ENCODE peak calls at places on chromosomes 16 and 17, in eight cellular contexts. A is OCI-LY7; K is aorta; Q is thoracic aorta; V is lung; B is breast epithelium; R is GM23248; W is CD4-positive, CD25-positive, alpha-beta regulatory T cell. G is an unnamed sample.
A peak's percentile ranks its signal among the peaks of the same experiment; 100 is the strongest.

GRCh38 chr16:26005336-26005735 is 313.6 kb downstream of the HS3ST4 start:
- DNase-seq in B (no peak), A (no peak), V (no peak), R (no peak), K (no peak), Q (no peak), W (no peak), G (no peak)

GRCh38 chr17:77332034-77332971 is 191.5 kb downstream of the SEC14L1 start:
- DNase-seq in K (no peak), V (peak; percentile 29), A (peak; percentile 97), Q (no peak), B (peak; percentile 35), W (peak; percentile 60), R (no peak), G (peak; percentile 5)

GRCh38 chr17:39755550-39756375 is 18.0 kb downstream of the GRB7 start:
- DNase-seq in W (peak; percentile 54), R (peak; percentile 25), A (peak; percentile 96), B (no peak), K (no peak), V (no peak), Q (no peak), G (no peak)

GRCh38 chr16:87254734-87255133 is 62.5 kb downstream of the C16orf95 start:
- DNase-seq in K (no peak), Q (no peak), R (no peak), V (no peak), B (no peak), W (no peak), A (no peak), G (no peak)

GRCh38 chr16:69927056-69927757 is 23.9 kb upstream of the CLEC18A start:
- DNase-seq in A (no peak), K (peak; percentile 89), W (no peak), B (no peak), Q (no peak), R (peak; percentile 77), V (no peak), G (no peak)

GRCh38 chr16:51151435-51151950 is 423 bp upstream of the SALL1 start:
- DNase-seq in Q (no peak), R (peak; percentile 91), A (no peak), V (no peak), W (no peak), K (no peak), B (peak; percentile 27), G (peak; percentile 94)

GRCh38 chr16:85832578-85833539 is 33.4 kb downstream of the COX4I1 start:
- DNase-seq in K (peak; percentile 42), B (no peak), W (no peak), A (peak; percentile 69), R (no peak), V (no peak), Q (no peak), G (no peak)

GRCh38 chr16:21190599-21190998 is 20.8 kb downstream of the ZP2 start:
- DNase-seq in K (no peak), R (peak; percentile 45), W (no peak), Q (no peak), A (no peak), V (no peak), B (no peak), G (no peak)

GRCh38 chr16:1500465-1501150 is 7.4 kb downstream of the TELO2 start:
- DNase-seq in V (no peak), A (no peak), W (no peak), Q (no peak), K (no peak), B (no peak), R (no peak), G (no peak)

GRCh38 chr16:78364501-78364900 is 265.0 kb downstream of the WWOX start:
- DNase-seq in R (no peak), K (no peak), A (no peak), V (no peak), W (no peak), B (no peak), Q (no peak), G (no peak)

GRCh38 chr17:30905742-30906100 is 317 bp downstream of the TEFM start:
- DNase-seq in A (peak; percentile 9), W (peak; percentile 37), V (no peak), B (no peak), Q (no peak), R (peak; percentile 55), K (no peak), G (no peak)

GRCh38 chr17:69710926-69711325 is 296.4 kb downstream of the MAP2K6 start:
- DNase-seq in B (no peak), V (no peak), R (peak; percentile 20), K (no peak), Q (no peak), A (no peak), W (no peak), G (no peak)

GRCh38 chr16:70252355-70252988 is 732 bp upstream of the EXOSC6 start:
- DNase-seq in R (peak; percentile 52), W (no peak), B (no peak), A (peak; percentile 13), V (no peak), Q (no peak), K (no peak), G (no peak)

GRCh38 chr17:60680754-60681153 is 3.1 kb downstream of the BCAS3 start:
- DNase-seq in Q (no peak), R (no peak), A (no peak), W (no peak), V (no peak), B (no peak), K (no peak), G (no peak)

GRCh38 chr17:40317345-40317873 is 8.4 kb downstream of the RARA start:
- DNase-seq in V (no peak), A (peak; percentile 70), W (peak; percentile 66), K (peak; percentile 72), R (peak; percentile 87), Q (no peak), B (no peak), G (peak; percentile 73)

GRCh38 chr17:49456172-49456965 is 38.7 kb upstream of the NGFR start:
- DNase-seq in A (no peak), V (no peak), R (peak; percentile 95), W (no peak), Q (no peak), B (no peak), K (peak; percentile 44), G (no peak)

GRCh38 chr17:7548585-7549400 is at the start of gene TNFSF12:
- DNase-seq in B (peak; percentile 27), K (peak; percentile 82), V (peak; percentile 63), Q (no peak), R (peak; percentile 66), A (no peak), W (peak; percentile 80), G (no peak)

GRCh38 chr16:87602005-87602790 is at the start of gene JPH3:
- DNase-seq in A (no peak), B (no peak), W (no peak), Q (no peak), V (no peak), K (peak; percentile 42), R (no peak), G (peak; percentile 77)

DNA sequence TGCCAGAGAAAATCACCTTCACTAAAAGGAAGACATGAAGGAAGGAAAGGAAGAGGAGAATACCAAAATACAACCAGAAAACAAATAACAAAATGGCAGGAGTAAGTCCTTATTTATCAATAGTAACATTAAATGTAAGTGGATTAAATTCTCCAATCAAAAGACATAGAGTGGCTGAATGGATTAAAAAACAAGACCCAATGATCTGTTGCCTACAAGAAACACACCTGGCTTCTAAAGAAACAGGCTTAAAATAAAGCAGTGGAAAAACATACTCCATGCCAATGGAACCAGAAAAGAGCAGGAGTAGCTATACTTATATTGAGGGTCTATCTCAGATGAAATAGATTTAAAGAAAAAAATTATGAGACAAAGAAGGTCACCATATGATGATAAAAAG is 86.4 kb upstream of the METRNL start:
- DNase-seq in B (no peak), K (no peak), V (no peak), W (no peak), R (no peak), A (no peak), Q (no peak), G (no peak)
- H3K9me3 ChIP-seq in B (peaks cover 24% of the 10 kb centered on the region), K (no peaks in the 10 kb centered on the region), V (no peaks in the 10 kb centered on the region), W (peaks cover 5% of the 10 kb centered on the region), R (no peaks in the 10 kb centered on the region), A (peaks cover 25% of the 10 kb centered on the region), Q (no peaks in the 10 kb centered on the region), G (peaks cover 2% of the 10 kb centered on the region)

GRCh38 chr17:16267174-16267573 is 50.2 kb downstream of the PIGL start:
- DNase-seq in A (no peak), W (no peak), K (no peak), B (no peak), V (no peak), R (no peak), Q (no peak), G (no peak)
- H3K4me3 ChIP-seq in A (no peak overlapping the region), W (no peak overlapping the region), K (no peak overlapping the region), B (no peak overlapping the region), V (no peak overlapping the region), R (no peak overlapping the region), Q (no peak overlapping the region), G (no peak overlapping the region)

GRCh38 chr16:79661578-79661977 is 61.0 kb upstream of the MAF start:
- DNase-seq in A (no peak), K (no peak), B (no peak), W (no peak), V (no peak), Q (no peak), R (no peak), G (no peak)

GRCh38 chr16:79656537-79657115 is 56.1 kb upstream of the MAF start:
- DNase-seq in Q (no peak), A (no peak), B (no peak), K (no peak), W (no peak), V (no peak), R (no peak), G (no peak)

GRCh38 chr16:79659352-79659751 is 58.8 kb upstream of the MAF start:
- DNase-seq in V (no peak), K (no peak), R (no peak), B (no peak), A (no peak), Q (no peak), W (no peak), G (no peak)

GRCh38 chr16:79662122-79662521 is 61.6 kb upstream of the MAF start:
- DNase-seq in V (no peak), K (no peak), R (no peak), A (no peak), Q (no peak), W (no peak), B (no peak), G (no peak)

GRCh38 chr16:79658301-79659001 is 57.9 kb upstream of the MAF start:
- DNase-seq in R (peak; percentile 47), W (no peak), V (no peak), K (no peak), B (peak; percentile 79), Q (no peak), A (no peak), G (no peak)
- H3K9me3 ChIP-seq in R (no peaks in the 10 kb centered on the region), W (no peaks in the 10 kb centered on the region), V (no peaks in the 10 kb centered on the region), K (no peaks in the 10 kb centered on the region), B (no peaks in the 10 kb centered on the region), Q (no peaks in the 10 kb centered on the region), A (no peaks in the 10 kb centered on the region), G (no peaks in the 10 kb centered on the region)

DNA sequence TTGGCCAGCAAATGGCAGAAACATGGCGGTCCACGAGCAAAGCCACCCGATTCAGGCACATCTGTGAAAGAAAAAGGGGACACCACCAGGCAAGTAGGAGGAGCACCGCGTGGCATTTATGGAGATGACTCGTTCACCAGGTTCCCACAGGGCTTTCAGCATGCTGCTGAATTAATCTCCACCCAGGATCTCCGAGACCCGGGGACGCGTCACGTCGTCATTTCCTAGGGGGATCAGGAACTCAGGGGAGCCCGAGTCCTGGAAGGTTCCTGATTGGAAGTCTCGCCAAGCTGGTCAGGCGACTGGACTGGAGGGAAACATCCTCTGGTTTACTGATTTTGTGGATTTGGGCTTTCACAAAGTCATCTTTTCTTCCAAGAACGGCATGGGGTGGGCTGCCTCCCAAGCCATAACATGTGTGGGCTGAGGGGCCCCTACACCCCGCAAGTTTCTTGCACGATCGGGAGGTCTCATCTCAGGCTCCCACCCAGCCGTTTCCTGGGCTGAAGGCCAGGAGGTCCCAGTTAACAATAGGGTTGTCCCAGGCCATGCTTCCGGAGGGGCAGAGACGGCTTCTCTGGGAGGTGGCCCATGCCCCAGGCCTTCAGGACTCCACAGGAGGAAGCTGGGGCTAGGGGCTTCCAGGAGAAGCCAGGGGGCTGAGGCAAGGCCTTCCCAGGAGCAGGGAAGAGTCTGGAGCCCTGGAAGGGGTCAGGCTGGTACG is 645 bp downstream of the DNAH17 start:
- DNase-seq in Q (no peak), A (no peak), W (no peak), V (no peak), K (peak; percentile 17), B (no peak), R (no peak), G (no peak)
- H3K4me3 ChIP-seq in Q (no peak overlapping the region), A (no peak overlapping the region), W (no peak overlapping the region), V (no peak overlapping the region), K (no peak overlapping the region), B (no peak overlapping the region), R (no peak overlapping the region), G (no peak overlapping the region)

G was measured in HAP-1.